ENCODE peak calls at places on chromosomes 4 and X, in four cellular contexts. One of them, this sample, is unnamed.

GRCh38 chr4:628821-629635 is 3.7 kb downstream of the PDE6B start:
- DNase-seq in WERI-Rb-1: no peak
- DNase-seq in choroid plexus epithelial cell: no peak
- DNase-seq in transverse colon: no peak
- DNase-seq in this sample: no peak

GRCh38 chr4:165476214-165477098 is 97.6 kb downstream of the CPE start:
- DNase-seq in WERI-Rb-1: no peak
- DNase-seq in choroid plexus epithelial cell: peak
- DNase-seq in transverse colon: no peak
- DNase-seq in this sample: no peak

GRCh38 chr4:56995525-56995924 is 16.8 kb downstream of the POLR2B start:
- DNase-seq in WERI-Rb-1: no peak
- DNase-seq in choroid plexus epithelial cell: peak
- DNase-seq in transverse colon: peak
- DNase-seq in this sample: no peak

GRCh38 chrX:154444001-154444754 is at the start of gene FAM50A:
- DNase-seq in WERI-Rb-1: peak
- DNase-seq in choroid plexus epithelial cell: peak
- DNase-seq in transverse colon: peak
- DNase-seq in this sample: peak

GRCh38 chr4:14880805-14881204 is 121.5 kb upstream of the CPEB2 start:
- DNase-seq in WERI-Rb-1: no peak
- DNase-seq in choroid plexus epithelial cell: no peak
- DNase-seq in transverse colon: no peak
- DNase-seq in this sample: no peak

GRCh38 chrX:119690921-119691716 is 1.8 kb downstream of the SEPTIN6 start:
- DNase-seq in WERI-Rb-1: no peak
- DNase-seq in choroid plexus epithelial cell: no peak
- DNase-seq in transverse colon: peak
- DNase-seq in this sample: peak

GRCh38 chr4:152771736-152772533 is 7.6 kb downstream of the TIGD4 start:
- DNase-seq in WERI-Rb-1: no peak
- DNase-seq in choroid plexus epithelial cell: no peak
- DNase-seq in transverse colon: no peak
- DNase-seq in this sample: no peak

GRCh38 chr4:53776141-53776540 is 184.9 kb upstream of the LNX1 start:
- DNase-seq in WERI-Rb-1: no peak
- DNase-seq in choroid plexus epithelial cell: no peak
- DNase-seq in transverse colon: no peak
- DNase-seq in this sample: no peak

GRCh38 chr4:176988226-176988625 is 195.5 kb upstream of the VEGFC start:
- DNase-seq in WERI-Rb-1: no peak
- DNase-seq in choroid plexus epithelial cell: peak
- DNase-seq in transverse colon: no peak
- DNase-seq in this sample: no peak

GRCh38 chr4:3483471-3483921 is 20.4 kb downstream of the DOK7 start:
- DNase-seq in WERI-Rb-1: peak
- DNase-seq in choroid plexus epithelial cell: no peak
- DNase-seq in transverse colon: no peak
- DNase-seq in this sample: no peak

GRCh38 chrX:71107762-71108360 is 1.3 kb upstream of the CXorf65 start:
- DNase-seq in WERI-Rb-1: no peak
- DNase-seq in choroid plexus epithelial cell: no peak
- DNase-seq in transverse colon: no peak
- DNase-seq in this sample: no peak

GRCh38 chrX:133923113-133923512 is 62.3 kb downstream of the GPC3 start:
- DNase-seq in WERI-Rb-1: no peak
- DNase-seq in choroid plexus epithelial cell: peak
- DNase-seq in transverse colon: no peak
- DNase-seq in this sample: no peak

GRCh38 chr4:177190995-177191568 is 118.6 kb upstream of the NEIL3 start:
- DNase-seq in WERI-Rb-1: no peak
- DNase-seq in choroid plexus epithelial cell: peak
- DNase-seq in transverse colon: no peak
- DNase-seq in this sample: no peak

GRCh38 chr4:100278567-100278966 is 88.3 kb upstream of the DDIT4L start:
- DNase-seq in WERI-Rb-1: no peak
- DNase-seq in choroid plexus epithelial cell: no peak
- DNase-seq in transverse colon: no peak
- DNase-seq in this sample: no peak

GRCh38 chr4:128782076-128782715 is 27.3 kb upstream of the JADE1 start:
- DNase-seq in WERI-Rb-1: peak
- DNase-seq in choroid plexus epithelial cell: no peak
- DNase-seq in transverse colon: peak
- DNase-seq in this sample: no peak

GRCh38 chr4:173135241-173135847 is 33.3 kb upstream of the GALNT7 start:
- DNase-seq in WERI-Rb-1: no peak
- DNase-seq in choroid plexus epithelial cell: peak
- DNase-seq in transverse colon: no peak
- DNase-seq in this sample: no peak

GRCh38 chr4:177235026-177235425 is 74.6 kb upstream of the NEIL3 start:
- DNase-seq in WERI-Rb-1: no peak
- DNase-seq in choroid plexus epithelial cell: peak
- DNase-seq in transverse colon: no peak
- DNase-seq in this sample: no peak

GRCh38 chr4:56468097-56468422 is 643 bp downstream of the SRP72 start:
- DNase-seq in WERI-Rb-1: peak
- DNase-seq in choroid plexus epithelial cell: peak
- DNase-seq in transverse colon: peak
- DNase-seq in this sample: no peak

GRCh38 chrX:148600581-148600980 is 100.2 kb downstream of the AFF2 start:
- DNase-seq in WERI-Rb-1: peak
- DNase-seq in choroid plexus epithelial cell: no peak
- DNase-seq in transverse colon: no peak
- DNase-seq in this sample: no peak

DNA sequence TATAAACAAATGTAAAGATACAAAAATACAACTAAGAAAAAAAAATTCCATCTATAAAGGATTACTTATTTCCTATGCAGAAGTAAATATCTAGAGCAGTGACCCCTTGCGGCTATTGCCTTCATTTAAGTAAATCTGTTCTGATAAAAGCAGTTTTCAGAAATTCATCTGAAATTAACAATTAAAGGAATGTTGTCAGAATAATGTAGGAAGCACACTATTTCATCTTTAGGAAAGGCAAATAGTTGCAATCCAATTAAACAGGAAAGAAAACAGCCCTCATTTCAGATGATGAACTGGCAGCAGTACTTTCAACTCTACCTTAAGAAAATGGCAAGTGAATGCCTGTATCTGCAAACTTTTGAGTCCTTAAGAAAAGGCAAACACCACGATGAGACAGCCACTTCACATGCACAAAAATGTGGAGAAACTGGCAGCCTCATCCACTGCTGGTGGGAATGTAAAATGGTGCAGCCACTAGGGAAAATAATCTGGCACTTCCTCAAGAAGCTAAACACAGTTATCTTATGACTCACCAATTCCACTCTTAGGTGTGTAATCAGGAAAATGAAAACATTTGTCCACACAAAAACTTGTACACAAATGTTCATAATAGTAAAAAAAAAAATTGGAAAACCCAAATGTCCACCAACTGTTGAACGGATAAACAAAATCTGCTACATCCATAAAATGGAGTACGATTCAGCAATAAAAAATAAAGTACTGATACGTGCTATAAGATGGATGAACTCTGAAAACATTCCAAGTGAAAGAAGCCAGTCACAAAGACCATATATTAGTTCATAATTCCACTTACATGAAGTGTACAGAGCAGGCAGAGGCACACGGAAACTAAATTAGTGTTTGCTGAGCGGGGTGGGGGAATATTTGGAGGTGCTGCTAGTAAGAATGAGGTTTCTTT is 2.0 kb upstream of the THAP9 start:
- DNase-seq in WERI-Rb-1: no peak
- DNase-seq in choroid plexus epithelial cell: peak
- DNase-seq in transverse colon: no peak
- DNase-seq in this sample: no peak
- TF ChIP-seq CTCF in WERI-Rb-1: no peak
- TF ChIP-seq CTCF in choroid plexus epithelial cell: peak
- TF ChIP-seq CTCF in transverse colon: peak
- TF ChIP-seq CTCF in this sample: peak

GRCh38 chrX:86322913-86323312 is 174.7 kb downstream of the DACH2 start:
- DNase-seq in WERI-Rb-1: no peak
- DNase-seq in choroid plexus epithelial cell: no peak
- DNase-seq in transverse colon: no peak
- DNase-seq in this sample: no peak
- TF ChIP-seq CTCF in WERI-Rb-1: no peak
- TF ChIP-seq CTCF in choroid plexus epithelial cell: no peak
- TF ChIP-seq CTCF in transverse colon: no peak
- TF ChIP-seq CTCF in this sample: no peak

GRCh38 chr4:163901305-163901704 is 406.8 kb downstream of the TMA16 start:
- DNase-seq in WERI-Rb-1: no peak
- DNase-seq in choroid plexus epithelial cell: no peak
- DNase-seq in transverse colon: no peak
- DNase-seq in this sample: no peak
- TF ChIP-seq CTCF in WERI-Rb-1: no peak
- TF ChIP-seq CTCF in choroid plexus epithelial cell: no peak
- TF ChIP-seq CTCF in transverse colon: no peak
- TF ChIP-seq CTCF in this sample: no peak

DNA sequence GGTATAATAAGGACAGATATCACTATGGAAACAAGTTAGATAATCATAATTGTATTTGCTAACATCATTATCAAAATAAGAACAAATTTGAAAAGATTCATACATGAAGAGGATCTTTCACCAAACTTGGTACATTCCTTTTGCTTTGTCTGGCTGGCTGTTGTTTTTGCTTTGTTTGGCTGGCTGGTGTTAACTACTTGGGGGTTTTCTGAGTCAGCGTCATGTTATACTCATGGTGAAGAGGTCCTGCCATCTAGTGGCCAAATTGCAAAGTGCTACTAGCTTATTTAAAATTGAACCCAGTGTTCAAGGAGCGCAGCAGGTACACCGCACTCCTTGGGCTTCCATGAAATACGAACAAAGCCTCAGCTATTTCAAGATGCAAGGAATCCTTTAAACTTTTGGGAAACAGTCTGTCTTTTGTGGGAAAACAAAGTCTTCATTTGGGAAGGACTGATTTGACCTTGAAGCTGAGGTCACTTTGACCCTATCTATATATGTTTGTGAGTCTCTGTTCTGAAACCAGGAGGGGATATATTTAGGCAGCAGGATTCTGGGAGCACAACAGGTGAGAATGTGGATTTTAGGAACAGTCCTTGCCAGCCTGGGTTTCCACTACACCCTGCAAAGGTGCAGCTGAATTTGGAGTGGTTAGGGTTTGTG is 129.7 kb downstream of the PLS3 start:
- DNase-seq in WERI-Rb-1: peak
- DNase-seq in choroid plexus epithelial cell: peak
- DNase-seq in transverse colon: peak
- DNase-seq in this sample: peak
- TF ChIP-seq CTCF in WERI-Rb-1: peak
- TF ChIP-seq CTCF in choroid plexus epithelial cell: peak
- TF ChIP-seq CTCF in transverse colon: peak
- TF ChIP-seq CTCF in this sample: peak

This sample was measured in glutamatergic neuron.